ENCODE peak calls at places on chromosomes 13 and 19, in six cellular contexts. G is uterus; A is fibroblast of lung; N is astrocyte; J is CD4-positive, alpha-beta memory T cell; T is breast epithelium. P is an unnamed sample. For H3K27me3, the result is how much of the 10 kb centered on the place peaks cover.

GRCh38 chr13:47831265-47831664 is 169.8 kb downstream of the SUCLA2 start:
- DNase-seq in G (no peak), A (no peak), N (no peak), J (no peak), T (no peak), P (no peak)

GRCh38 chr13:62544928-62545327 is 1129.3 kb upstream of the PCDH20 start:
- DNase-seq in G (no peak), A (no peak), N (no peak), J (no peak), T (no peak), P (no peak)

GRCh38 chr19:18194208-18194530 is 1.2 kb downstream of the MPV17L2 start:
- DNase-seq in G (no peak), A (no peak), N (no peak), J (no peak), T (no peak), P (no peak)

GRCh38 chr13:24691381-24691780 is 11.2 kb downstream of the ATP12A start:
- DNase-seq in G (no peak), A (no peak), N (no peak), J (no peak), T (no peak), P (no peak)

GRCh38 chr13:27658569-27658968 is 36.9 kb downstream of the POLR1D start:
- DNase-seq in G (no peak), A (peak), N (peak), J (no peak), T (no peak), P (no peak)

GRCh38 chr19:49689133-49690072 is at the start of gene ADM5:
- DNase-seq in G (peak), A (no peak), N (no peak), J (peak), T (peak), P (no peak)

GRCh38 chr13:67075239-67075638 is 154.9 kb downstream of the PCDH9 start:
- DNase-seq in G (no peak), A (no peak), N (no peak), J (no peak), T (no peak), P (no peak)

GRCh38 chr13:38363219-38363618 is 13.6 kb downstream of the UFM1 start:
- DNase-seq in G (no peak), A (no peak), N (no peak), J (no peak), T (no peak), P (no peak)

GRCh38 chr13:35768551-35768950 is 292.1 kb upstream of the MAB21L1 start:
- DNase-seq in G (no peak), A (peak), N (peak), J (no peak), T (no peak), P (no peak)

GRCh38 chr13:42275506-42275905 is 3.6 kb downstream of the AKAP11 start:
- DNase-seq in G (no peak), A (no peak), N (no peak), J (no peak), T (no peak), P (no peak)

GRCh38 chr13:33401238-33401637 is 115.7 kb upstream of the STARD13 start:
- DNase-seq in G (no peak), A (no peak), N (no peak), J (no peak), T (no peak), P (no peak)

GRCh38 chr19:35959040-35959967 is 23.1 kb downstream of the LRFN3 start:
- DNase-seq in G (no peak), A (no peak), N (no peak), J (peak), T (no peak), P (no peak)

GRCh38 chr13:79289557-79289956 is 116.5 kb downstream of the RBM26 start:
- DNase-seq in G (no peak), A (no peak), N (no peak), J (no peak), T (no peak), P (no peak)

GRCh38 chr19:37332839-37333238 is 38.1 kb upstream of the ZNF527 start:
- DNase-seq in G (no peak), A (no peak), N (no peak), J (no peak), T (no peak), P (no peak)

GRCh38 chr13:54210397-54211050 is 1181.9 kb downstream of the OLFM4 start:
- DNase-seq in G (no peak), A (no peak), N (no peak), J (no peak), T (peak), P (no peak)

GRCh38 chr19:35279374-35279773 is 3.0 kb upstream of the HAMP start:
- DNase-seq in G (no peak), A (no peak), N (no peak), J (no peak), T (no peak), P (no peak)

GRCh38 chr19:16330368-16330801 is 5.8 kb downstream of the KLF2 start:
- DNase-seq in G (peak), A (peak), N (peak), J (peak), T (peak), P (no peak)

GRCh38 chr13:111531505-111531904 is 211.1 kb downstream of the TEX29 start:
- DNase-seq in G (no peak), A (no peak), N (no peak), J (no peak), T (no peak), P (no peak)
- H3K27me3 ChIP-seq in G (under half), A (under half), N (under half), J (under half), T (under half), P (under half)

DNA sequence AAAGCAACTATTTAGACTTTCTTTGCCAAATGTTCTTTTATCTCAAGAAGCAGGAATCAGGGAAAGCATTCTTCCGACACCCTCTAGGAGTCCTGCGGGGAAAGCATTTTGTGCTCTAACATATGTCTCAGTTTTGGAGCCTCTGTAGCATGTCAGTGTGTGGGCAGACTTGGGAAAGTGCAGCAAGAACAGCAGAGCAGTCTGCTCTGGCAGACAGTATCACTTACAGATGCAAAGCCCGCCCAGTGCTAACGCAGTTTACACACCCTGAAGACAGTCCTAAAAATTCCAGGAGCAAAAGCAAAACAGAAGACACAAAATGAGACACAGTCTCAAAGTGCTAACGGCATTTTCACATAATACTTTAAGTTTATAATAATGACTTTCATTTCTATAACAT is 393.5 kb downstream of the KLF12 start:
- DNase-seq in G (no peak), A (peak), N (no peak), J (no peak), T (no peak), P (no peak)
- H3K4me3 ChIP-seq in G (no peak), A (no peak), N (no peak), J (no peak), T (peak), P (no peak)

GRCh38 chr19:8337728-8338127 is 5.3 kb downstream of the KANK3 start:
- DNase-seq in G (no peak), A (no peak), N (no peak), J (no peak), T (no peak), P (no peak)
- H3K27me3 ChIP-seq in G (under half), A (under half), N (under half), J (under half), T (under half), P (under half)

GRCh38 chr13:99974296-99974938 is 2.9 kb upstream of the ZIC5 start:
- DNase-seq in G (peak), A (no peak), N (no peak), J (no peak), T (no peak), P (no peak)
- H3K4me3 ChIP-seq in G (no peak), A (no peak), N (no peak), J (no peak), T (no peak), P (no peak)

GRCh38 chr19:3335431-3336350 is 30.7 kb upstream of the NFIC start:
- DNase-seq in G (peak), A (peak), N (no peak), J (no peak), T (no peak), P (no peak)

GRCh38 chr19:3333020-3333583 is 33.3 kb upstream of the NFIC start:
- DNase-seq in G (no peak), A (no peak), N (no peak), J (no peak), T (no peak), P (no peak)

GRCh38 chr19:3336351-3336679 is 30.1 kb upstream of the NFIC start:
- DNase-seq in G (no peak), A (no peak), N (no peak), J (no peak), T (no peak), P (no peak)

GRCh38 chr19:3336680-3337523 is 29.5 kb upstream of the NFIC start:
- DNase-seq in G (peak), A (peak), N (no peak), J (no peak), T (peak), P (no peak)

GRCh38 chr19:3333662-3334061 is 32.7 kb upstream of the NFIC start:
- DNase-seq in G (no peak), A (no peak), N (no peak), J (no peak), T (no peak), P (no peak)
- H3K27me3 ChIP-seq in G (under half), A (under half), N (under half), J (under half), T (under half), P (under half)

GRCh38 chr19:1811472-1811894 is 593 bp downstream of the ATP8B3 start:
- DNase-seq in G (peak), A (peak), N (peak), J (no peak), T (peak), P (no peak)
- H3K4me3 ChIP-seq in G (no peak), A (peak), N (peak), J (no peak), T (peak), P (peak)

DNA sequence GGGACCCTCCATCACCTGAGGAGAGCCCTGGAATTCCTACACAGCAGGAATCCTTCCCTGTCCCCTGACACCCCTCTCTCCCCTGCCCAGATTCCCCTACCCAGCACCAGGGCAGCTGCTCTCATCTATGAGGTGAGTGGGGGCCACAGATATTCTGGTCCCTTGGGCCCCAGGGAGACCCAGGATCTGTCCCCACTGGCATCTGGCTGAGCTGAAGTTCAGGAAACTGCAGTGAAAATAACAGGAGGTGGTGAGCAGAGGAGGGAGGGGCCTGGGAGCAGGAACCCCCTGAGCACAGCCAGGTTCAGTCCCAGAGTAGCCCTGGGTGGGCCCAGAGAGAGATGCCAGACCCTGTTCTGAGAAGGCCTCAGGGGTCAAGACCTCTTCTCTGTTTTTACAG is 10.1 kb downstream of the CEACAM21 start:
- DNase-seq in G (no peak), A (no peak), N (no peak), J (no peak), T (no peak), P (no peak)
- H3K27me3 ChIP-seq in G (under half), A (under half), N (under half), J (under half), T (under half), P (under half)

GRCh38 chr19:12638611-12639182 is 27.8 kb downstream of the MAN2B1 start:
- DNase-seq in G (no peak), A (no peak), N (no peak), J (no peak), T (no peak), P (no peak)

GRCh38 chr19:12636631-12637030 is 25.9 kb downstream of the ZNF791 start:
- DNase-seq in G (no peak), A (no peak), N (no peak), J (no peak), T (no peak), P (no peak)

GRCh38 chr19:12642506-12642905 is 24.0 kb downstream of the MAN2B1 start:
- DNase-seq in G (no peak), A (no peak), N (no peak), J (no peak), T (no peak), P (no peak)

GRCh38 chr19:12641456-12641855 is 25.1 kb downstream of the MAN2B1 start:
- DNase-seq in G (no peak), A (no peak), N (no peak), J (no peak), T (no peak), P (no peak)

GRCh38 chr19:12639901-12640613 is 26.5 kb downstream of the MAN2B1 start:
- DNase-seq in G (peak), A (peak), N (peak), J (peak), T (peak), P (peak)
- H3K4me3 ChIP-seq in G (no peak), A (no peak), N (no peak), J (no peak), T (peak), P (peak)

GRCh38 chr19:5494780-5495179 is 39.6 kb downstream of the ZNRF4 start:
- DNase-seq in G (no peak), A (no peak), N (no peak), J (no peak), T (no peak), P (no peak)

GRCh38 chr19:5492813-5493409 is 37.7 kb downstream of the ZNRF4 start:
- DNase-seq in G (no peak), A (no peak), N (no peak), J (no peak), T (no peak), P (no peak)

GRCh38 chr19:5489511-5489910 is 34.3 kb downstream of the ZNRF4 start:
- DNase-seq in G (no peak), A (no peak), N (no peak), J (no peak), T (no peak), P (no peak)

GRCh38 chr19:5491565-5491964 is 36.3 kb downstream of the ZNRF4 start:
- DNase-seq in G (no peak), A (no peak), N (no peak), J (no peak), T (no peak), P (no peak)

GRCh38 chr19:5492281-5492812 is 37.1 kb downstream of the ZNRF4 start:
- DNase-seq in G (no peak), A (no peak), N (no peak), J (no peak), T (no peak), P (no peak)
- H3K27me3 ChIP-seq in G (under half), A (under half), N (under half), J (under half), T (under half), P (under half)

P was measured in iPS DF 6.9.